ENCODE peak calls at places on chromosomes 12 and 14, in five cellular contexts. O, A, C, V and S are unnamed samples.

GRCh38 chr14:95507174-95507573 is 9.3 kb downstream of the SYNE3 start:
- DNase-seq in O (no peak), A (peak; percentile 96), C (peak; percentile 73), V (peak; percentile 92), S (no peak)

GRCh38 chr12:1453801-1454200 is 140.6 kb downstream of the FBXL14 start:
- DNase-seq in O (no peak), A (no peak), C (no peak), V (no peak), S (no peak)

GRCh38 chr12:115255962-115256361 is 572.0 kb upstream of the TBX3 start:
- DNase-seq in O (no peak), A (no peak), C (no peak), V (no peak), S (no peak)

GRCh38 chr12:48996794-48997718 is 2.1 kb downstream of the DDN start:
- DNase-seq in O (no peak), A (no peak), C (no peak), V (peak; percentile 84), S (no peak)

GRCh38 chr12:49902399-49903350 is 1.0 kb downstream of the FAIM2 start:
- DNase-seq in O (no peak), A (no peak), C (no peak), V (no peak), S (no peak)

GRCh38 chr12:69254046-69254445 is 14.7 kb downstream of the CPSF6 start:
- DNase-seq in O (no peak), A (no peak), C (peak; percentile 85), V (peak; percentile 67), S (peak; percentile 33)

GRCh38 chr14:100907240-100907639 is 3.7 kb upstream of the RTL1 start:
- DNase-seq in O (no peak), A (no peak), C (no peak), V (no peak), S (no peak)

GRCh38 chr14:90969493-90970166 is 90.8 kb downstream of the RPS6KA5 start:
- DNase-seq in O (no peak), A (no peak), C (no peak), V (peak; percentile 55), S (no peak)

GRCh38 chr14:64983439-64984310 is 3.0 kb upstream of the FNTB start:
- DNase-seq in O (no peak), A (peak; percentile 52), C (peak; percentile 60), V (peak; percentile 75), S (no peak)

GRCh38 chr14:90543876-90544275 is 147.0 kb downstream of the CALM1 start:
- DNase-seq in O (no peak), A (no peak), C (no peak), V (no peak), S (no peak)

GRCh38 chr14:100304825-100305445 is 1.3 kb downstream of the SLC25A29 start:
- DNase-seq in O (no peak), A (peak; percentile 53), C (peak; percentile 52), V (peak; percentile 45), S (no peak)

GRCh38 chr12:104667139-104667538 is 210.4 kb downstream of the CHST11 start:
- DNase-seq in O (no peak), A (no peak), C (no peak), V (no peak), S (no peak)

GRCh38 chr14:96086574-96087077 is 47.5 kb downstream of the C14orf132 start:
- DNase-seq in O (no peak), A (peak; percentile 70), C (peak; percentile 7), V (no peak), S (no peak)

GRCh38 chr12:25386823-25387134 is 136.1 kb upstream of the KRAS start:
- DNase-seq in O (no peak), A (no peak), C (no peak), V (no peak), S (no peak)

GRCh38 chr12:96305665-96306064 is 94.6 kb downstream of the CDK17 start:
- DNase-seq in O (no peak), A (no peak), C (no peak), V (no peak), S (no peak)

GRCh38 chr14:68346540-68347232 is 446.2 kb downstream of the ZFP36L1 start:
- DNase-seq in O (no peak), A (no peak), C (no peak), V (no peak), S (no peak)

GRCh38 chr14:65860956-65861631 is 448.6 kb downstream of the FUT8 start:
- DNase-seq in O (no peak), A (no peak), C (no peak), V (no peak), S (no peak)

GRCh38 chr12:62785941-62786559 is 148.9 kb downstream of the PPM1H start:
- DNase-seq in O (peak; percentile 97), A (peak; percentile 83), C (peak; percentile 91), V (peak; percentile 55), S (peak; percentile 84)

GRCh38 chr12:82047480-82047879 is 288.3 kb upstream of the PPFIA2 start:
- DNase-seq in O (no peak), A (no peak), C (no peak), V (no peak), S (peak; percentile 36)